ENCODE peak calls at places on chromosomes 12 and 14, in ten cellular contexts. G is GM12891, P is transverse colon, Q is erythroblast, K is lower leg skin, C is ovary, U is K562, N is Peyer's patch, L is upper lobe of left lung, J is IMR-90. E is an unnamed sample.

GRCh38 chr14:32190713-32191112 is 11.1 kb upstream of the RNU6-7 start:
- DNase-seq in G (no peak), N (no peak), J (no peak), C (no peak), K (no peak), Q (no peak), L (no peak), U (no peak), P (no peak), E (no peak)

GRCh38 chr14:101000711-101001110 is 97.2 kb upstream of the RTL1 start:
- DNase-seq in J (no peak), Q (no peak), G (no peak), P (no peak), L (no peak), K (no peak), U (no peak), N (no peak), C (no peak), E (no peak)

GRCh38 chr12:107320031-107320928 is 226.9 kb upstream of the CRY1 start:
- DNase-seq in Q (no peak), N (peak), J (peak), K (peak), G (peak), U (no peak), P (peak), L (peak), C (no peak), E (peak)

GRCh38 chr14:101065696-101066694 is 162.5 kb upstream of the RTL1 start:
- DNase-seq in J (no peak), K (no peak), L (peak), G (no peak), N (peak), P (peak), U (no peak), Q (no peak), C (peak), E (no peak)

GRCh38 chr12:124481257-124481750 is 86.1 kb downstream of the NCOR2 start:
- DNase-seq in G (no peak), N (no peak), K (no peak), U (no peak), L (no peak), P (no peak), J (no peak), C (peak), Q (no peak), E (no peak)

GRCh38 chr12:123109319-123109772 is 41.5 kb downstream of the PITPNM2 start:
- DNase-seq in G (no peak), U (no peak), J (no peak), L (no peak), Q (no peak), K (no peak), P (no peak), N (no peak), C (no peak), E (no peak)

GRCh38 chr14:103517626-103518415 is 4.8 kb downstream of the CKB start:
- DNase-seq in Q (no peak), G (no peak), J (no peak), P (peak), C (peak), K (no peak), N (no peak), U (no peak), L (no peak), E (no peak)

GRCh38 chr12:114747156-114747555 is 63.2 kb upstream of the TBX3 start:
- DNase-seq in K (no peak), J (peak), N (no peak), U (no peak), G (no peak), P (no peak), Q (no peak), C (no peak), L (no peak), E (no peak)

GRCh38 chr12:64029013-64029857 is 184.7 kb downstream of the SRGAP1 start:
- DNase-seq in N (no peak), L (no peak), J (peak), U (no peak), Q (no peak), G (no peak), P (no peak), C (no peak), K (no peak), E (no peak)

GRCh38 chr12:57232156-57232756 is 2.7 kb downstream of the SHMT2 start:
- DNase-seq in G (no peak), U (no peak), J (no peak), C (no peak), N (no peak), P (no peak), K (no peak), L (no peak), Q (no peak), E (no peak)

GRCh38 chr12:57229041-57229633 is 374 bp upstream of the SHMT2 start:
- DNase-seq in G (no peak), N (peak), U (no peak), L (no peak), J (no peak), C (no peak), Q (no peak), K (no peak), P (no peak), E (no peak)

GRCh38 chr12:57231276-57232021 is 1.9 kb downstream of the SHMT2 start:
- DNase-seq in C (no peak), P (no peak), J (no peak), U (no peak), N (no peak), K (no peak), Q (no peak), L (no peak), G (no peak), E (no peak)

GRCh38 chr12:57229634-57230380 is at the start of gene SHMT2:
- DNase-seq in C (peak), K (peak), Q (peak), P (peak), U (peak), G (peak), J (peak), L (peak), N (peak), E (peak)

GRCh38 chr12:57230381-57231155 is 1.1 kb downstream of the SHMT2 start:
- DNase-seq in J (no peak), P (no peak), L (no peak), N (no peak), K (no peak), C (no peak), U (no peak), G (no peak), Q (no peak), E (no peak)
- TF ChIP-seq POLR2A in J (no peak), P (no peak), L (no peak), N (no peak), K (no peak), C (no peak), U (no peak), G (no peak), Q (no peak), E (no peak)

GRCh38 chr14:104865631-104866441 is 768 bp downstream of the CEP170B start:
- DNase-seq in P (peak), C (peak), Q (no peak), L (peak), K (peak), G (no peak), U (peak), N (peak), J (peak), E (peak)
- TF ChIP-seq POLR2A in P (peak), C (no peak), Q (no peak), L (no peak), K (no peak), G (no peak), U (no peak), N (peak), J (peak), E (peak)

GRCh38 chr12:66190519-66191406 is 1.7 kb downstream of the IRAK3 start:
- DNase-seq in J (peak), C (no peak), K (no peak), G (no peak), U (no peak), L (no peak), P (no peak), Q (peak), N (no peak), E (no peak)

GRCh38 chr12:66187822-66188221 is 1.2 kb upstream of the IRAK3 start:
- DNase-seq in P (no peak), J (no peak), Q (no peak), K (no peak), U (no peak), G (no peak), N (no peak), C (no peak), L (no peak), E (no peak)

GRCh38 chr12:66187016-66187415 is 2.0 kb upstream of the IRAK3 start:
- DNase-seq in C (no peak), K (no peak), J (no peak), G (no peak), P (no peak), Q (no peak), L (no peak), N (no peak), U (no peak), E (no peak)

GRCh38 chr12:66189476-66189823 is 436 bp downstream of the IRAK3 start:
- DNase-seq in N (no peak), K (peak), G (no peak), U (no peak), C (no peak), P (no peak), J (no peak), Q (peak), L (no peak), E (no peak)

GRCh38 chr12:66188584-66189475 is at the start of gene IRAK3:
- DNase-seq in U (no peak), J (peak), P (peak), K (peak), Q (peak), L (peak), N (peak), C (peak), G (peak), E (no peak)
- TF ChIP-seq POLR2A in U (no peak), J (no peak), P (peak), K (no peak), Q (peak), L (peak), N (peak), C (peak), G (peak), E (no peak)

GRCh38 chr12:7106082-7106481 is 2.9 kb downstream of the C1RL start:
- DNase-seq in Q (no peak), P (no peak), C (no peak), N (no peak), K (no peak), G (no peak), U (no peak), L (no peak), J (no peak), E (no peak)

GRCh38 chr12:7110661-7111060 is 1.6 kb upstream of the C1RL start:
- DNase-seq in N (no peak), Q (no peak), J (no peak), U (no peak), P (no peak), C (no peak), G (no peak), K (no peak), L (no peak), E (no peak)

GRCh38 chr12:7108928-7109920 is at the start of gene C1RL:
- DNase-seq in J (peak), U (peak), Q (peak), C (peak), G (no peak), N (peak), K (peak), L (peak), P (peak), E (peak)

GRCh38 chr12:7107181-7108041 is 1.6 kb downstream of the C1RL start:
- DNase-seq in U (no peak), G (no peak), P (no peak), C (no peak), K (no peak), J (no peak), N (no peak), Q (peak), L (peak), E (no peak)

GRCh38 chr12:7108042-7108927 is 729 bp downstream of the C1RL start:
- DNase-seq in J (peak), N (peak), P (peak), Q (peak), G (peak), K (peak), U (peak), C (peak), L (peak), E (peak)
- TF ChIP-seq POLR2A in J (peak), N (peak), P (peak), Q (peak), G (peak), K (no peak), U (peak), C (peak), L (no peak), E (peak)

GRCh38 chr14:61478971-61479473 is 157.6 kb downstream of the PRKCH start:
- DNase-seq in K (peak), N (peak), G (no peak), U (no peak), L (peak), C (no peak), J (no peak), P (no peak), Q (no peak), E (no peak)
- TF ChIP-seq POLR2A in K (no peak), N (no peak), G (no peak), U (no peak), L (no peak), C (no peak), J (no peak), P (no peak), Q (no peak), E (no peak)

DNA sequence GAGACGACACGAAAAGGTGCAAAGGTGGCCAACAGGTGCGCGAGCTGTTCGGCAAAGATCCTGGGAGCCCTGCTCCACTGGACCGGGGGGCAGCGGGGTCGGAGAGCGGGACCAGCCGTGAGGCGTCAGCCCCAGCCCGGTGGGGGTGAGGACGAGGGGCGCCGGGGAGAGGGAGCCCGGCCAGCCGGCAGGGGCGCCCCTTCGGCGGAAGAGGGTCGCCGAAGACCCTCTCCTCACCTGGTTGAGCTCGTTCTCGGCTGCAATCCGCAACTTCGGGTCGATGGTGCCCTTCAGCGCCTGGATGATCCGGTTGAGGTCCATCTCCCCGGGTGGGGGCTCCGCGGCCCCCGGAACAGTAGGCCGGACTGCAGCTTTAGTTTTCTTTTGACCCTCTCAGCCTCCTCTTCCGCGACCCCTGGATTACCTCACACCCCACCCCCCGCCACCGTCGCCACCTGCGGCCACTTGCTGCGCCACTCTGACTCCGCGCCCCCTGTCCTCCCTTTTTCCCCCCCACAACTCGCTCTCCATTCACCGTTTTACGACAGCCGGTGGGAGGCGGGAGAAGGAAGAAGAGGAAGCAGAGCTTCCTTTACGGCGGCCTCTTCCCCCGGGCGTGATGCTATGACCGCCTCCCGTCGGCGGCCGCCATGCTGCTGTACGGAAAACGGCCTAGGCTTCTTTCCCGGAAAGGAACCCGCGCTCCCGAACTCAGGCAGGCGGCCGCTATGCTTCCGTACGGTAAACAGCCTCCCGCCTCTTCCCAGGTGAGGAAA is at the start of gene IPO8:
- DNase-seq in K (peak), C (peak), J (peak), L (peak), Q (peak), U (peak), N (peak), P (peak), G (peak), E (peak)
- TF ChIP-seq POLR2A in K (no peak), C (peak), J (no peak), L (no peak), Q (peak), U (peak), N (no peak), P (peak), G (peak), E (no peak)

GRCh38 chr12:96344124-96344695 is 56.0 kb downstream of the CDK17 start:
- DNase-seq in Q (peak), U (no peak), C (no peak), K (no peak), P (no peak), J (no peak), N (no peak), L (no peak), G (no peak), E (no peak)
- TF ChIP-seq POLR2A in Q (no peak), U (no peak), C (no peak), K (no peak), P (no peak), J (no peak), N (no peak), L (no peak), G (no peak), E (no peak)